ENCODE peak calls at places on chromosomes 4 and X, in six cellular contexts. E, L, S, O, H and U are unnamed samples.
A peak's percentile ranks its signal among the peaks of the same experiment; 100 is the strongest.

GRCh38 chr4:174398728-174399127 is 115.0 kb downstream of the CEP44 start:
- DNase-seq in E (no peak), L (no peak), S (no peak), O (no peak), H (no peak), U (peak; percentile 80)

GRCh38 chrX:110178179-110178865 is 139.6 kb downstream of the AMMECR1 start:
- DNase-seq in E (no peak), L (no peak), S (no peak), O (no peak), H (no peak), U (no peak)

GRCh38 chr4:139556735-139557505 is 901 bp upstream of the SETD7 start:
- DNase-seq in E (no peak), L (peak; percentile 69), S (peak; percentile 79), O (no peak), H (peak; percentile 91), U (peak; percentile 33)

GRCh38 chr4:159445671-159446070 is 342.8 kb downstream of the RAPGEF2 start:
- DNase-seq in E (no peak), L (no peak), S (no peak), O (no peak), H (no peak), U (no peak)

GRCh38 chr4:72318771-72319170 is 250.2 kb downstream of the ADAMTS3 start:
- DNase-seq in E (no peak), L (no peak), S (no peak), O (no peak), H (no peak), U (peak; percentile 51)

GRCh38 chr4:44145868-44146267 is 302.7 kb downstream of the KCTD8 start:
- DNase-seq in E (no peak), L (no peak), S (peak; percentile 4), O (no peak), H (no peak), U (peak; percentile 58)

GRCh38 chrX:28613558-28613957 is 26.3 kb downstream of the IL1RAPL1 start:
- DNase-seq in E (no peak), L (no peak), S (no peak), O (no peak), H (no peak), U (no peak)

GRCh38 chr4:70994069-70994366 is 569 bp downstream of the DCK start:
- DNase-seq in E (no peak), L (no peak), S (peak; percentile 60), O (no peak), H (no peak), U (no peak)

GRCh38 chr4:142336251-142336934 is 509.7 kb downstream of the INPP4B start:
- DNase-seq in E (no peak), L (no peak), S (no peak), O (no peak), H (no peak), U (no peak)

GRCh38 chrX:72054776-72055495 is 76.8 kb downstream of the RTL5 start:
- DNase-seq in E (no peak), L (peak; percentile 81), S (no peak), O (no peak), H (no peak), U (no peak)

GRCh38 chr4:169244210-169244609 is 26.5 kb downstream of the SH3RF1 start:
- DNase-seq in E (no peak), L (no peak), S (peak; percentile 6), O (no peak), H (no peak), U (no peak)

GRCh38 chr4:85837334-85837733 is 362.4 kb downstream of the ARHGAP24 start:
- DNase-seq in E (no peak), L (no peak), S (no peak), O (no peak), H (no peak), U (no peak)

GRCh38 chr4:113157086-113157857 is 107.8 kb downstream of the ANK2 start:
- DNase-seq in E (no peak), L (no peak), S (no peak), O (no peak), H (no peak), U (no peak)

GRCh38 chrX:113512700-113513395 is 672.2 kb upstream of the AMOT start:
- DNase-seq in E (no peak), L (no peak), S (no peak), O (peak; percentile 10), H (no peak), U (peak; percentile 57)

GRCh38 chrX:48498374-48498809 is 10.4 kb upstream of the PORCN start:
- DNase-seq in E (no peak), L (no peak), S (peak; percentile 65), O (no peak), H (no peak), U (peak; percentile 68)

GRCh38 chr4:138870739-138871633 is 144.6 kb upstream of the NOCT start:
- DNase-seq in E (peak; percentile 22), L (peak; percentile 42), S (peak; percentile 68), O (peak; percentile 50), H (peak; percentile 60), U (peak; percentile 83)

GRCh38 chr4:962231-963208 is 10.8 kb downstream of the DGKQ start:
- DNase-seq in E (no peak), L (no peak), S (no peak), O (no peak), H (peak; percentile 11), U (no peak)

GRCh38 chr4:961651-962230 is 11.6 kb downstream of the DGKQ start:
- DNase-seq in E (no peak), L (no peak), S (no peak), O (no peak), H (no peak), U (no peak)

GRCh38 chr4:960140-960735 is 13.1 kb downstream of the DGKQ start:
- DNase-seq in E (no peak), L (no peak), S (no peak), O (no peak), H (no peak), U (no peak)

GRCh38 chr4:959338-960139 is 13.8 kb downstream of the DGKQ start:
- DNase-seq in E (no peak), L (no peak), S (no peak), O (no peak), H (no peak), U (no peak)

DNA sequence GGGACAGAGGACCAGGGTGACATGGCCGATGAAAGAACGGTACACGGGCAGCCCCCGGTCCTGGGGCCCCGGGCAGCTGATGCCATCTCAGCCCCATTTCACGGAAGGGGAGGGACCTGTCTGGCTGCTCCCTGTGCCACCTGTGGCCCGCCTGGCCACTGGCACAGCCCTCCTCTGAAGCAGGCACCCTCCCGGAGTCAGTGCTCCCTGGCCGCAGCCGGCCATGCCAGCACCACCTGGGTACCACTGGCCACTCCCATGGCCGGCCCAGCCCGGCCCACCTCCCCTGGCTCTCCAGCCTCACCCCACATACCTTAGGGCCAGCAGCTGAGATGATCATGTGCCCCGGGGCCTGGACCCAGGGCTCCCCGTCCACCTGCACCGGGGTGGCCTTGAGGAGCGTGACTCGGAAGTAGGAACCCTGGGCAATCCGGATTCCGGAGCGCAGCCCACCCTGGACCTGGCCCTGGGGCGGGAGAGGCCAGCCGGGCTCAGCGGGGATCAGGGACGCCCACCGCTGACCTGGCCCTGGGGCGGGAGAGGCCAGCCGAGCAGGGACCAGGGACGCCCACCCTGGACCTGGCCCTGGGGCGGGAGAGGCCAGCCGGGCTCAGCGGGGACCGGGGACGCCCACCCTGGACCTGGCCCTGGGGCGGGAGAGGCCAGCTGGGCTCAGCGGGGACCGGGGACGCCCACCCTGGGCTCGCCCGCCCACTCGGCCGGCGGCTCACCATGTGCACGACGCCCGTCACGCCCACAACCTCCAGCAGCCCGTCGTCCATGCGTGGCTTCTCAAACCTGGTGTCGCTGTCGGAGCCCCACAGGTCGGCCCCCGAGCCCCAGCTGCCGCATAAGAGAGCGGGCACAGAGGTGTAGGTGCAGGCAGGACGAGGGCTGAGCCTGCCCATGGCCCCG is 12.4 kb downstream of the DGKQ start:
- DNase-seq in E (no peak), L (no peak), S (no peak), O (no peak), H (no peak), U (no peak)
- H3K4me3 ChIP-seq in E (no peak overlapping the region), L (no peak overlapping the region), S (no peak overlapping the region), O (no peak overlapping the region), H (no peak overlapping the region), U (no peak overlapping the region)

DNA sequence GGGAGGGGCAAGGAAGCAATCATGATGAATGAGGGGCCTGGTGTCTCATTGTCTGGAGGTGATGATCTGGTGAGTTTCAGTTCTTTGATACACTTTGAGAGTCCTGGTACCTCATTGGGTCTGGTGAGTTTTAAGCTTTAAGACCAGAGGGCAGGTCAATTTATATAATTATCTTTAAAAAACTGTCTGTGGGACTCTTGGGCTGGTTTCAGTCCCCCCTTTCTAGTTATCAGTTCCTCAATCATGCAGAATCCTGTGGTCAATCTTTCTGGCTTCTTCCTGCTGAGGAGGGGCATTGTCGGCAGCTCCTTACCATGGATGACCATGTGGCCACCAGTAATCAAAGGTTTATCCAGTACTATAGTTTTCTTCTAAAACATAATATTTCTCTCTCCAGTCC is 789.1 kb downstream of the PCDH18 start:
- DNase-seq in E (no peak), L (no peak), S (no peak), O (no peak), H (no peak), U (no peak)
- TF ChIP-seq CTCF in E (no peak), L (no peak), S (no peak), O (no peak), H (no peak), U (no peak)

GRCh38 chr4:7827566-7827965 is 112.1 kb downstream of the AFAP1 start:
- DNase-seq in E (no peak), L (no peak), S (no peak), O (no peak), H (no peak), U (no peak)

GRCh38 chr4:7826909-7827306 is 112.8 kb downstream of the AFAP1 start:
- DNase-seq in E (no peak), L (no peak), S (no peak), O (no peak), H (no peak), U (no peak)

GRCh38 chr4:7828926-7829325 is 110.7 kb downstream of the AFAP1 start:
- DNase-seq in E (no peak), L (no peak), S (peak; percentile 19), O (no peak), H (no peak), U (peak; percentile 82)

GRCh38 chr4:7829687-7830580 is 109.7 kb downstream of the AFAP1 start:
- DNase-seq in E (no peak), L (no peak), S (no peak), O (no peak), H (no peak), U (no peak)

DNA sequence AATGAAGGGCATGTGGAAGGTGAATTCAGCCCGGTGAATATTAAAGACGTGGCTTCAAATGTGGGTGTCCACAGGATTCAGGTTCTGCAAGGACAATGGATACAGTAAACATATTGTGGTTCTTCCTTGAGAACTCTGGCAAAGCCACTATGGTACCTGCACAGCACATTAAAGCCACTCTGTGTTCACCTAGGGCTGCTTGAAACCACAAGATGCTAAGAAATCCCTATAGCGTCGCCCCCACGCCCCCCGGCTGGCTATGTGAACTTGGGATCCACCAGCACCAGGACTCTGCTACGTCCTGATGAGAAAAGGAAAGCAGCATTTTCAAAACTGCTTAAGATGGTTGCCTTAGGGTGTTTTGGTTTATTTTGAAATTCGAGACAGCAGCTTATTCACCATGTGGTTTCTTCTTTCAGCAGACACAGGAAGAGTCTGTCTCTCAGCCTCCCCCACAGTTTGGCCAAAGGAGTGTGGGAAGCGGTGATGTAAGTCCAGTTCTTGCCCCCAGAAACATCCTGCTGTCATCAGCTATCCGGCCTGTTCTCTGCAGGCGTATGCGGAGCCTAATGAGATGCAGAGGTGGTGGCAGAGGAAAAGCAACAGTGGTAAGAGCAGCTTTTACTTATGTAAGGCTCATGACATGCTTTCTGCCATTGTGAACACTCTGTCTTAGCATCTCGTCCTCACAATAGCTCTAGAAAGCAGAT is 111.5 kb downstream of the AFAP1 start:
- DNase-seq in E (peak; percentile 27), L (peak; percentile 82), S (peak; percentile 97), O (no peak), H (no peak), U (peak; percentile 99)
- H3K4me3 ChIP-seq in E (no peak overlapping the region), L (no peak overlapping the region), S (peak overlapping the region; percentile 18), O (no peak overlapping the region), H (no peak overlapping the region), U (no peak overlapping the region)

GRCh38 chr4:151418856-151419255 is 9.9 kb downstream of the FHIP1A start:
- DNase-seq in E (no peak), L (no peak), S (no peak), O (no peak), H (no peak), U (no peak)
- TF ChIP-seq CTCF in E (no peak), L (no peak), S (no peak), O (no peak), H (no peak), U (no peak)